ENCODE peak calls at places on chromosomes 7 and 10, in four cellular contexts. I is testis, D is HepG2, L is IMR-90. V is an unnamed sample. For H3K27me3, the result is how much of the 10 kb centered on the place peaks cover.

GRCh38 chr7:38463277-38464224 is 167.6 kb downstream of the AMPH start:
- DNase-seq in I (peak), D (no peak), L (peak), V (peak)

GRCh38 chr10:129933456-129934092 is 30.5 kb downstream of the EBF3 start:
- DNase-seq in I (no peak), D (no peak), L (no peak), V (no peak)

GRCh38 chr10:31935678-31936077 is 7.0 kb upstream of the ARHGAP12 start:
- DNase-seq in I (no peak), D (no peak), L (no peak), V (no peak)

GRCh38 chr10:63700209-63700934 is 179.2 kb downstream of the REEP3 start:
- DNase-seq in I (no peak), D (no peak), L (peak), V (no peak)

GRCh38 chr10:108850138-108850854 is 1073.0 kb downstream of the XPNPEP1 start:
- DNase-seq in I (no peak), D (no peak), L (no peak), V (no peak)

GRCh38 chr10:132036887-132037675 is 28.7 kb upstream of the JAKMIP3 start:
- DNase-seq in I (no peak), D (no peak), L (no peak), V (no peak)

GRCh38 chr7:36686499-36686898 is 37.8 kb downstream of the AOAH start:
- DNase-seq in I (no peak), D (no peak), L (peak), V (peak)

GRCh38 chr10:5776881-5777197 is 36.4 kb downstream of the GDI2 start:
- DNase-seq in I (no peak), D (no peak), L (peak), V (peak)

GRCh38 chr7:36723951-36724664 is at the start of gene AOAH:
- DNase-seq in I (peak), D (no peak), L (no peak), V (peak)

GRCh38 chr10:114694735-114695134 is 36.7 kb upstream of the ABLIM1 start:
- DNase-seq in I (peak), D (peak), L (no peak), V (no peak)

GRCh38 chr10:19788075-19788686 is 28.1 kb upstream of the PLXDC2 start:
- DNase-seq in I (peak), D (peak), L (peak), V (peak)

GRCh38 chr7:15317215-15317614 is 244.6 kb downstream of the AGMO start:
- DNase-seq in I (no peak), D (no peak), L (no peak), V (no peak)

GRCh38 chr10:125146791-125147604 is 13.4 kb downstream of the CTBP2 start:
- DNase-seq in I (no peak), D (no peak), L (peak), V (no peak)

GRCh38 chr10:129361676-129362376 is 105.2 kb upstream of the MGMT start:
- DNase-seq in I (no peak), D (no peak), L (no peak), V (no peak)

GRCh38 chr10:130929422-130930325 is 381.8 kb downstream of the TCERG1L start:
- DNase-seq in I (no peak), D (no peak), L (no peak), V (no peak)

GRCh38 chr7:36171503-36171902 is 18.4 kb downstream of the EEPD1 start:
- DNase-seq in I (no peak), D (no peak), L (no peak), V (no peak)

GRCh38 chr7:45037876-45038275 is 37.9 kb downstream of the CCM2 start:
- DNase-seq in I (no peak), D (no peak), L (no peak), V (no peak)

GRCh38 chr10:87605656-87606308 is 53.9 kb upstream of the PAPSS2 start:
- DNase-seq in I (no peak), D (no peak), L (no peak), V (peak)

GRCh38 chr10:103513383-103514060 is 20.0 kb downstream of the NEURL1 start:
- DNase-seq in I (peak), D (no peak), L (no peak), V (no peak)

GRCh38 chr10:74011762-74012161 is 13.8 kb downstream of the VCL start:
- DNase-seq in I (no peak), D (no peak), L (peak), V (peak)

GRCh38 chr10:17981766-17982380 is 30.2 kb downstream of the SLC39A12 start:
- DNase-seq in I (no peak), D (no peak), L (peak), V (no peak)

GRCh38 chr10:93999401-93999851 is 5.7 kb downstream of the PLCE1 start:
- DNase-seq in I (peak), D (no peak), L (peak), V (peak)

DNA sequence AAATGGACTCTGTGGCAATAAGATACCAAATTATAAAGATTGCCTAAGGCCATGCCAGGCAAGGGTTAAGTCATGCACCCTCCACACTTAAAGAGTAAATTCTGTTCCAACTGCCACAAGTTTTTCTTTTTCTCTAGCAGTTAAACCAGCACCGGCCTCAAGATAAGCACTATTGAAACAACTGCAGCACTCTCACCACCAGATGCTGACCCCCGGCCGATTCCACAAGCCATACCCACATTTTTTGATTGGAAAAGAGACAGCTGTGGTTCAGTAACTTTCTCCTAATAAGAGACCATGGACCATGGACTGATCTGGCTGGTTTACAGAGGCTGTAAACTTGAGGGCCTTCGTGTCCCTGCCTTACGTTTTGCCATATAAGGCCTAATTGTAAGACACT is 44.9 kb downstream of the GRM8 start:
- DNase-seq in I (no peak), D (no peak), L (no peak), V (no peak)
- H3K27ac ChIP-seq in I (no peak), D (no peak), L (no peak), V (no peak)

DNA sequence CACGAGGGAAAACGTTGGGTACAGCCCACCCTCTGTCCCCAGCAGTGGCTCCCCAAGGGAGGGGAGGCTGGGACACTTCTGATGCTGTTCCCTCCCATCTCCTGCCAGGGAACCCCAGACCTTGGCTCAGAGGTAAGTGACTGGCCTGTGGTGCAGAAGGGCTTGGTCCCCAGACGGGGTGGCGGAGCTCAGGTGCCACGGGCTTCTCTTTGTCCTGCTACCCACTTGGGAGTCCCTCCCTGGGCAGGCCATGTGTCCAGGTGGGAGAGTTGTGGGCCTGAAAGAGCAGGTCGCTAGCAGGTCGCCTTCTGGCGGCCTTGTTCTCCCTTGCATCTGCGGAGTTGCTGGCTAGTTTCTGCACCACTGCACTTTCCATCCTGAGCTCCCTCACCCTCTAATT is 10.1 kb downstream of the ATP5MF start:
- DNase-seq in I (no peak), D (no peak), L (no peak), V (no peak)
- TF ChIP-seq POLR2A in I (no peak), D (no peak), L (no peak), V (no peak)

GRCh38 chr10:89079991-89080390 is 89.4 kb downstream of the FAS start:
- DNase-seq in I (no peak), D (no peak), L (no peak), V (no peak)
- H3K27me3 ChIP-seq in I (under half), D (under half), L (under half), V (under half)

GRCh38 chr10:7707858-7708622 is 4.9 kb downstream of the ITIH2 start:
- DNase-seq in I (no peak), D (no peak), L (no peak), V (no peak)
- H3K27ac ChIP-seq in I (no peak), D (peak), L (no peak), V (no peak)

GRCh38 chr7:2518101-2518500 is 1.5 kb upstream of the LFNG start:
- DNase-seq in I (no peak), D (no peak), L (no peak), V (no peak)

GRCh38 chr7:2520808-2521146 is 1.2 kb downstream of the LFNG start:
- DNase-seq in I (no peak), D (no peak), L (no peak), V (no peak)

GRCh38 chr7:2518737-2519118 is 846 bp upstream of the LFNG start:
- DNase-seq in I (no peak), D (no peak), L (no peak), V (no peak)

GRCh38 chr7:2520131-2520807 is 695 bp downstream of the LFNG start:
- DNase-seq in I (peak), D (no peak), L (no peak), V (no peak)

GRCh38 chr7:2519119-2519930 is at the start of gene LFNG:
- DNase-seq in I (peak), D (peak), L (peak), V (peak)
- TF ChIP-seq POLR2A in I (peak), D (no peak), L (peak), V (peak)

DNA sequence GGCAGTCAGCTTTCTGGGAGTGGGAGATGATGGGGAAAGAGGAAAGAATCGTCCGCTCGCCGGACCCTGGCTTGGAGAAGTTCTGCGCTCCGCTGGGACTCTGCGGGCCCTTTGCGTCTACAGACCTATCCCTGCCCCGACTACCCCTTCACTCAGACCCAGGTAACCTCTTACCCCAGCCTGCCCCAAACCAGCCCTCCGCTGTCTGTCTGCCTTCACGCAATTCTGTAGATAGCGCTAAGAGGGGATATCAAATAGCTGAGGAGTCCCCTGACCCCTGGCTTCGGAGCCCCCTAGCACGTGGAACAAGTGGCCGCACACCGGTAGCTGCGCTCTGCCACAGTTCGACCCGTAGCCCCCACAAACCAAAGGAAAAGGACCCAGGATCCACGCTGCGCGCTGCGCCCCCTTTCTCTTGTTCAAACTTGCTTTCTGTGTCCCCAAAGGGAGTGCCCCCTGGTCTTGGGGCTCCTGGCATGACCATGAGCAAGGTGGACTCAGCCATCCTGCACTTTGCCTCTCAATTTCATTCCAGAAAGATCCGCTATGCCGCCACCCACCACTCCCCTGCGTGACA is 7.0 kb downstream of the HOXA4 start:
- DNase-seq in I (no peak), D (no peak), L (no peak), V (no peak)
- H3K27me3 ChIP-seq in I (under half), D (under half), L (under half), V (under half)

DNA sequence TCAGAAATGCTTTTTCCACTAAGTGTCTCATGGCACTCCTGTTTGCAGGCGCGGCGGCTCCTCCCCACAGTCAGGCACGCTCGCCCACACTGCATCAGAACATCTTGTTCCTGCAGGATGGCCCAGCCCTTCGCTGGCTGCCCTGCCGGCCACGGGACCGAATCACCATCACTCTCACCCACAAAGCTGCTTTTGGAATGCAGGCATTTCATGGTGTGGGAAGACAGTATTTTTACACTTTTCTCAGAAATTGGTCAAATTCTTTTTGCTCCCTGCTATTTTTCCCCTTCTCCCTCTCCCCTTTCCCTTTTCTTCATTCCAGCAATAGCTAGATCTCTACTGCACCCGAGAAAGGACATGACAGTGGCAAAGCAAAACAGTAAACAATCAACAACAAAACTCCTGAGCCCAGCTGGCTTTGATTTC is 176.0 kb upstream of the TNS3 start:
- DNase-seq in I (peak), D (no peak), L (peak), V (peak)
- H3K27ac ChIP-seq in I (peak), D (no peak), L (no peak), V (peak)

GRCh38 chr7:50349399-50349798 is 44.9 kb downstream of the IKZF1 start:
- DNase-seq in I (no peak), D (no peak), L (no peak), V (no peak)

GRCh38 chr7:50351267-50351666 is 46.8 kb downstream of the IKZF1 start:
- DNase-seq in I (no peak), D (no peak), L (no peak), V (no peak)

GRCh38 chr7:50348469-50349162 is 44.1 kb downstream of the IKZF1 start:
- DNase-seq in I (no peak), D (no peak), L (no peak), V (no peak)

GRCh38 chr7:50352282-50352681 is 47.8 kb downstream of the IKZF1 start:
- DNase-seq in I (no peak), D (no peak), L (no peak), V (no peak)

GRCh38 chr7:50349963-50350944 is 45.7 kb downstream of the IKZF1 start:
- DNase-seq in I (no peak), D (no peak), L (no peak), V (no peak)
- TF ChIP-seq POLR2A in I (no peak), D (no peak), L (no peak), V (no peak)

DNA sequence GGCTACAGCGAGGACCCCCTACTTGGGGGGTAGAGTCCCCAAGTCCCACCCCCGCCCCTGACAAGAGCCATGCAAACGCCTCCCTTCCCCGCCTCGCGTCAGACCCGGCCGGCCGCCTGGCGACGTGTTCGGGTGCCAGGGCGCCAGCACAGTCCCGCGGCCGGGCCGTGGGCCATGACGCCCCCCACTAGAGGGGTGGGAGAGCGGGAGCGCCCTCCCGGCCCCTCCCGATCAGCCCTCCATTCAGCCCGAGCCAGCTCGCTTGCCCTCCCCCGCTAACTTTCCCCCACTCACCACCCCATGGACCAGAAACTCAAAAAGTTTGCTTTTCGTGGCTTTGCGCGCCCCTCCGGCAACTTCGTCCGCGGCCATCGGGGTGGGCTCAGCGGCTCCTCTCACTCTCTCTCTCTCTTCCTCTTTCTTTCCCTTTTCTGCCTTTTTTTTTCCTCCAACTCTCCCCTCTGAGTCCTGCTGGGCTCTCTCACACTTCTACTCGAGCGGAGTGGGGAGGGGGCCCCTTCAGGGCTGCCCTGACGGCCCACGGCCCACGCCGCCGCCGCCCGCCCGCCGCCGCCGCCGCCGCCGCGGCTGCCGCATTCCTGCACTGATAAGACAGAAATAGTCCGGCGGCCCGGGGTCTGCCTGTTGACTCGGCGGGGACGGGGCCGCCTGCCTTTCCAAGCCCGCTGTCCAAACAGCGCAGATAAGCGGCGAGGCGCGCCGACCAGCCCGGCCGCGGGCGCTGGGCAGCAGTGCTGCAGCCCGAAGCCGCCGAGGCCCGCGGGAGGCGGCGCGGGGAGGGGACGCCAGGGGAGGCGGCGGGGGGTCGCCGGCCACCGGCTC is at the start of gene SMARCD3:
- DNase-seq in I (peak), D (peak), L (peak), V (peak)
- H3K27me3 ChIP-seq in I (under half), D (under half), L (under half), V (under half)

GRCh38 chr10:118210276-118210675 is 131.8 kb downstream of the FAM204A start:
- DNase-seq in I (no peak), D (no peak), L (no peak), V (no peak)
- H3K27ac ChIP-seq in I (no peak), D (no peak), L (no peak), V (no peak)

V was measured in thyroid gland.